ENCODE peak calls at places on chromosomes 11 and 22, in six cellular contexts. One of them, this sample, is unnamed.

GRCh38 chr22:37549704-37550059 is 10.6 kb upstream of the CDC42EP1 start:
- DNase-seq in cardiac muscle cell: peak; percentile 79
- DNase-seq in CD4-positive, alpha-beta T cell: no peak
- DNase-seq in right atrium auricular region: no peak
- DNase-seq in body of pancreas: peak; percentile 86
- DNase-seq in CD4-positive, CD25-positive, alpha-beta regulatory T cell: no peak
- DNase-seq in this sample: peak; percentile 75

GRCh38 chr11:122727101-122727929 is 71.8 kb downstream of the UBASH3B start:
- DNase-seq in cardiac muscle cell: no peak
- DNase-seq in right atrium auricular region: no peak
- DNase-seq in CD4-positive, alpha-beta T cell: no peak
- DNase-seq in CD4-positive, CD25-positive, alpha-beta regulatory T cell: peak; percentile 82
- DNase-seq in body of pancreas: no peak
- DNase-seq in this sample: no peak

GRCh38 chr11:2832718-2833020 is 52.9 kb downstream of the CDKN1C start:
- DNase-seq in body of pancreas: no peak
- DNase-seq in CD4-positive, CD25-positive, alpha-beta regulatory T cell: no peak
- DNase-seq in CD4-positive, alpha-beta T cell: no peak
- DNase-seq in right atrium auricular region: no peak
- DNase-seq in cardiac muscle cell: no peak
- DNase-seq in this sample: no peak

GRCh38 chr22:25746012-25746373 is 4.0 kb downstream of the MYO18B start:
- DNase-seq in body of pancreas: no peak
- DNase-seq in right atrium auricular region: no peak
- DNase-seq in cardiac muscle cell: peak; percentile 42
- DNase-seq in CD4-positive, CD25-positive, alpha-beta regulatory T cell: peak; percentile 59
- DNase-seq in CD4-positive, alpha-beta T cell: no peak
- DNase-seq in this sample: no peak

GRCh38 chr11:117691501-117691900 is 105.5 kb downstream of the DSCAML1 start:
- DNase-seq in body of pancreas: no peak
- DNase-seq in CD4-positive, alpha-beta T cell: no peak
- DNase-seq in cardiac muscle cell: no peak
- DNase-seq in right atrium auricular region: no peak
- DNase-seq in CD4-positive, CD25-positive, alpha-beta regulatory T cell: no peak
- DNase-seq in this sample: no peak

GRCh38 chr11:1561266-1561665 is 10.8 kb downstream of the DUSP8 start:
- DNase-seq in CD4-positive, CD25-positive, alpha-beta regulatory T cell: no peak
- DNase-seq in cardiac muscle cell: no peak
- DNase-seq in right atrium auricular region: no peak
- DNase-seq in CD4-positive, alpha-beta T cell: no peak
- DNase-seq in body of pancreas: no peak
- DNase-seq in this sample: no peak

GRCh38 chr11:34154059-34154875 is 48.8 kb downstream of the NAT10 start:
- DNase-seq in right atrium auricular region: no peak
- DNase-seq in body of pancreas: no peak
- DNase-seq in cardiac muscle cell: no peak
- DNase-seq in CD4-positive, alpha-beta T cell: no peak
- DNase-seq in CD4-positive, CD25-positive, alpha-beta regulatory T cell: no peak
- DNase-seq in this sample: no peak

GRCh38 chr22:31085928-31086327 is 4.8 kb downstream of the SMTN start:
- DNase-seq in CD4-positive, alpha-beta T cell: no peak
- DNase-seq in right atrium auricular region: no peak
- DNase-seq in body of pancreas: no peak
- DNase-seq in CD4-positive, CD25-positive, alpha-beta regulatory T cell: no peak
- DNase-seq in cardiac muscle cell: no peak
- DNase-seq in this sample: no peak

GRCh38 chr22:16774911-16775529 is 50.2 kb downstream of the XKR3 start:
- DNase-seq in CD4-positive, CD25-positive, alpha-beta regulatory T cell: no peak
- DNase-seq in cardiac muscle cell: no peak
- DNase-seq in body of pancreas: no peak
- DNase-seq in right atrium auricular region: no peak
- DNase-seq in CD4-positive, alpha-beta T cell: no peak
- DNase-seq in this sample: no peak

GRCh38 chr11:69115586-69116560 is 39.9 kb upstream of the SMIM38 start:
- DNase-seq in right atrium auricular region: no peak
- DNase-seq in cardiac muscle cell: peak; percentile 57
- DNase-seq in CD4-positive, CD25-positive, alpha-beta regulatory T cell: no peak
- DNase-seq in CD4-positive, alpha-beta T cell: no peak
- DNase-seq in body of pancreas: peak; percentile 73
- DNase-seq in this sample: no peak

GRCh38 chr11:68297812-68298658 is 14.4 kb upstream of the LRP5 start:
- DNase-seq in CD4-positive, CD25-positive, alpha-beta regulatory T cell: peak; percentile 66
- DNase-seq in body of pancreas: peak; percentile 83
- DNase-seq in CD4-positive, alpha-beta T cell: peak; percentile 64
- DNase-seq in cardiac muscle cell: peak; percentile 77
- DNase-seq in right atrium auricular region: peak; percentile 85
- DNase-seq in this sample: peak; percentile 66

GRCh38 chr22:19892249-19892879 is 37.7 kb upstream of the GNB1L start:
- DNase-seq in right atrium auricular region: no peak
- DNase-seq in body of pancreas: no peak
- DNase-seq in CD4-positive, CD25-positive, alpha-beta regulatory T cell: peak; percentile 86
- DNase-seq in cardiac muscle cell: peak; percentile 63
- DNase-seq in CD4-positive, alpha-beta T cell: peak; percentile 58
- DNase-seq in this sample: no peak

GRCh38 chr22:39251762-39252460 is 7.1 kb upstream of the PDGFB start:
- DNase-seq in body of pancreas: peak; percentile 33
- DNase-seq in CD4-positive, alpha-beta T cell: no peak
- DNase-seq in right atrium auricular region: no peak
- DNase-seq in cardiac muscle cell: no peak
- DNase-seq in CD4-positive, CD25-positive, alpha-beta regulatory T cell: no peak
- DNase-seq in this sample: no peak

GRCh38 chr22:49701380-49702067 is 126.1 kb downstream of the BRD1 start:
- DNase-seq in CD4-positive, CD25-positive, alpha-beta regulatory T cell: peak; percentile 17
- DNase-seq in right atrium auricular region: no peak
- DNase-seq in CD4-positive, alpha-beta T cell: no peak
- DNase-seq in cardiac muscle cell: no peak
- DNase-seq in body of pancreas: no peak
- DNase-seq in this sample: no peak

GRCh38 chr22:39994046-39994565 is 648 bp upstream of the FAM83F start:
- DNase-seq in body of pancreas: no peak
- DNase-seq in CD4-positive, alpha-beta T cell: peak; percentile 37
- DNase-seq in cardiac muscle cell: no peak
- DNase-seq in CD4-positive, CD25-positive, alpha-beta regulatory T cell: peak; percentile 63
- DNase-seq in right atrium auricular region: no peak
- DNase-seq in this sample: no peak

GRCh38 chr11:125494987-125495725 is 909 bp downstream of the FEZ1 start:
- DNase-seq in CD4-positive, CD25-positive, alpha-beta regulatory T cell: no peak
- DNase-seq in body of pancreas: peak; percentile 17
- DNase-seq in right atrium auricular region: no peak
- DNase-seq in cardiac muscle cell: peak; percentile 50
- DNase-seq in CD4-positive, alpha-beta T cell: no peak
- DNase-seq in this sample: no peak

GRCh38 chr22:17678817-17679385 is 40.3 kb downstream of the BCL2L13 start:
- DNase-seq in cardiac muscle cell: no peak
- DNase-seq in body of pancreas: no peak
- DNase-seq in CD4-positive, CD25-positive, alpha-beta regulatory T cell: no peak
- DNase-seq in right atrium auricular region: no peak
- DNase-seq in CD4-positive, alpha-beta T cell: no peak
- DNase-seq in this sample: no peak

GRCh38 chr11:78374917-78375316 is 42.7 kb downstream of the GAB2 start:
- DNase-seq in CD4-positive, CD25-positive, alpha-beta regulatory T cell: no peak
- DNase-seq in right atrium auricular region: no peak
- DNase-seq in body of pancreas: no peak
- DNase-seq in cardiac muscle cell: no peak
- DNase-seq in CD4-positive, alpha-beta T cell: no peak
- DNase-seq in this sample: no peak

GRCh38 chr11:78371221-78371899 is 46.3 kb downstream of the GAB2 start:
- DNase-seq in cardiac muscle cell: no peak
- DNase-seq in CD4-positive, CD25-positive, alpha-beta regulatory T cell: no peak
- DNase-seq in body of pancreas: no peak
- DNase-seq in right atrium auricular region: no peak
- DNase-seq in CD4-positive, alpha-beta T cell: no peak
- DNase-seq in this sample: no peak

GRCh38 chr11:78370406-78371172 is 47.0 kb downstream of the GAB2 start:
- DNase-seq in body of pancreas: no peak
- DNase-seq in CD4-positive, CD25-positive, alpha-beta regulatory T cell: no peak
- DNase-seq in cardiac muscle cell: peak; percentile 27
- DNase-seq in CD4-positive, alpha-beta T cell: no peak
- DNase-seq in right atrium auricular region: peak; percentile 76
- DNase-seq in this sample: no peak

GRCh38 chr11:78373689-78374088 is 43.9 kb downstream of the GAB2 start:
- DNase-seq in CD4-positive, CD25-positive, alpha-beta regulatory T cell: no peak
- DNase-seq in right atrium auricular region: no peak
- DNase-seq in body of pancreas: no peak
- DNase-seq in cardiac muscle cell: no peak
- DNase-seq in CD4-positive, alpha-beta T cell: no peak
- DNase-seq in this sample: no peak

DNA sequence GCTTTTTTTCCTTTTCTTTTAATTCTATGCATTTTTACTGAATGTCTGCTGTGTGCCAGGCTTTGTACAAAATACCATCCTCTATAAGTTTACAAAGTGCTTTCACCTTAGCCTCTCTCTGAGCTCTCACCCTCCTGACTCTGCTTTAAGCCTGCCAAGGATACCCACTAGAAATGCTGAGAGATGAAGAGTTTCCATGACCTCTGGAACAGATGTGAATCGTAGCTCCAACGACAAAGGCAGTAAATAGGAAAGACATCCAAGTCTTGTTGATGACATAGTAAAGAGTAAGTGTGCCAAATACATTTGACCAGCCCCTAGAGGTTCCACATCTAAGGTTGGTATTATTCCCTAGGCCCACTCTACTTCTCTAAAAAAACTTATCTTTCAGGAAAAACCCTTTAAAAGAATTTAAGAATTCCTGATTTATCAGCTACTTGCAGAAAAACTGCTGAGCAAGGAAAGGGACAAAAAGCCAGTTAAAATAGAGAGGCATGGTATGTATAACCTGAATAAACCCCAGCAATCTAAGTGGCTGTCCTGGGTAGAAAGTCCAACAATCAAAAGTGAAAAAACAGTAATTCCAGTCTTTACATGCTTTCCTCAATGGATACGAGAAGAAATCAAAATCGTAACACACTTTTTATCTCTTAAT is 45.4 kb downstream of the GAB2 start:
- DNase-seq in CD4-positive, CD25-positive, alpha-beta regulatory T cell: no peak
- DNase-seq in CD4-positive, alpha-beta T cell: no peak
- DNase-seq in cardiac muscle cell: no peak
- DNase-seq in right atrium auricular region: no peak
- DNase-seq in body of pancreas: no peak
- DNase-seq in this sample: no peak
- H3K27ac ChIP-seq in CD4-positive, CD25-positive, alpha-beta regulatory T cell: no peak overlapping the region
- H3K27ac ChIP-seq in CD4-positive, alpha-beta T cell: no peak overlapping the region
- H3K27ac ChIP-seq in cardiac muscle cell: no peak overlapping the region
- H3K27ac ChIP-seq in right atrium auricular region: peak overlapping the region; percentile 42
- H3K27ac ChIP-seq in body of pancreas: no peak overlapping the region
- H3K27ac ChIP-seq in this sample: peak overlapping the region; percentile 28

DNA sequence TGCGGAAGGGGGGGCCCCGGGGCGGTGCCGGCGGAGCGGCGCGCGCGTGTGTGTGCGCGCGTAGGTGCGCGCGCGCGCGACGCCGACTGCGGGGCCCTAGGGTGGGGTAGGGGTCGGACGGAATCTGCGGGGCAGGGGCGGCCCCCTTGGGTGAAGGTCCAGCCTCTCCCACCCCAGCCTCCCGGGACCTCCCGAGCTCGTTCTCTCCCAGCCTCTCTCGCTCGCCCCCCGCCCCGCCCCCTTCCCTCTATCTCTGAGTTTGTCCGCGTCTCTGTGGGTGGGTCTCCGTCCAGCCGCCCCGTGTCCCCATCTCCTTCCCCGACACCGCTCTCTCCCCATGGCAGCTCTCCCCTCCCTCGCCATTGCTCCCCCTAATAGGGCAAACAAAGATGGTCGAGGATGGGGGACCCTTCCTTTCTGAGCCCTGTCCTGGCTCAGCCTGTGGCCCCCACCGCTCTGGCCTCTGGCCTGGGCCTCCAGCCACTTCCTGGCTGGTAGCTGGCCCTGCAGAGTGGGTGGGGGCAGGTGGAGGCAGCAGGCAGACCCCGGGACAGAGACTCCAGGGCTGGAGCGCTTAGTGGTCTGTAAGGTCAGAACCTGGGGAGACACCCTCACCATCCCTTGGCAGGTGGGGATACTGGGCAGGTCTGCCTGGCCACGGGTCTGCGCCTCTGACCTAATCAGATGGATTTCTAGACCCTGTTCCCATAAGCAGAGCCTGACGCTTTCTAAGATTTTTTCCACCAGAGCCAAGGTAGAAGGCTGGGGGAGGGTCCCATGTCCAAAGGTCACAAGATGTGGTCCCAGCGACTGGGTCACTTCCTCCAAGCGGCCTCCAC is 32.9 kb upstream of the PRR5 start:
- DNase-seq in CD4-positive, alpha-beta T cell: no peak
- DNase-seq in CD4-positive, CD25-positive, alpha-beta regulatory T cell: no peak
- DNase-seq in right atrium auricular region: no peak
- DNase-seq in body of pancreas: no peak
- DNase-seq in cardiac muscle cell: no peak
- DNase-seq in this sample: no peak
- H3K27ac ChIP-seq in CD4-positive, alpha-beta T cell: no peak overlapping the region
- H3K27ac ChIP-seq in CD4-positive, CD25-positive, alpha-beta regulatory T cell: no peak overlapping the region
- H3K27ac ChIP-seq in right atrium auricular region: peak overlapping the region; percentile 47
- H3K27ac ChIP-seq in body of pancreas: no peak overlapping the region
- H3K27ac ChIP-seq in cardiac muscle cell: no peak overlapping the region
- H3K27ac ChIP-seq in this sample: no peak overlapping the region

GRCh38 chr11:46452918-46453517 is 61.4 kb upstream of the CHRM4 start:
- DNase-seq in right atrium auricular region: no peak
- DNase-seq in CD4-positive, CD25-positive, alpha-beta regulatory T cell: no peak
- DNase-seq in CD4-positive, alpha-beta T cell: no peak
- DNase-seq in cardiac muscle cell: no peak
- DNase-seq in body of pancreas: no peak
- DNase-seq in this sample: no peak

GRCh38 chr11:46447544-46447943 is 56.0 kb upstream of the CHRM4 start:
- DNase-seq in CD4-positive, alpha-beta T cell: no peak
- DNase-seq in CD4-positive, CD25-positive, alpha-beta regulatory T cell: no peak
- DNase-seq in right atrium auricular region: no peak
- DNase-seq in cardiac muscle cell: no peak
- DNase-seq in body of pancreas: no peak
- DNase-seq in this sample: no peak

GRCh38 chr11:46455816-46456215 is 64.2 kb upstream of the CHRM4 start:
- DNase-seq in body of pancreas: no peak
- DNase-seq in right atrium auricular region: no peak
- DNase-seq in cardiac muscle cell: no peak
- DNase-seq in CD4-positive, CD25-positive, alpha-beta regulatory T cell: no peak
- DNase-seq in CD4-positive, alpha-beta T cell: no peak
- DNase-seq in this sample: no peak

GRCh38 chr11:46450846-46451470 is 59.4 kb upstream of the CHRM4 start:
- DNase-seq in body of pancreas: no peak
- DNase-seq in CD4-positive, CD25-positive, alpha-beta regulatory T cell: no peak
- DNase-seq in right atrium auricular region: no peak
- DNase-seq in CD4-positive, alpha-beta T cell: no peak
- DNase-seq in cardiac muscle cell: peak; percentile 56
- DNase-seq in this sample: no peak

GRCh38 chr11:46451759-46452158 is 60.2 kb upstream of the CHRM4 start:
- DNase-seq in body of pancreas: no peak
- DNase-seq in CD4-positive, alpha-beta T cell: no peak
- DNase-seq in cardiac muscle cell: no peak
- DNase-seq in CD4-positive, CD25-positive, alpha-beta regulatory T cell: no peak
- DNase-seq in right atrium auricular region: no peak
- DNase-seq in this sample: no peak
- H3K27ac ChIP-seq in body of pancreas: no peak overlapping the region
- H3K27ac ChIP-seq in CD4-positive, alpha-beta T cell: no peak overlapping the region
- H3K27ac ChIP-seq in cardiac muscle cell: no peak overlapping the region
- H3K27ac ChIP-seq in CD4-positive, CD25-positive, alpha-beta regulatory T cell: no peak overlapping the region
- H3K27ac ChIP-seq in right atrium auricular region: no peak overlapping the region
- H3K27ac ChIP-seq in this sample: no peak overlapping the region

DNA sequence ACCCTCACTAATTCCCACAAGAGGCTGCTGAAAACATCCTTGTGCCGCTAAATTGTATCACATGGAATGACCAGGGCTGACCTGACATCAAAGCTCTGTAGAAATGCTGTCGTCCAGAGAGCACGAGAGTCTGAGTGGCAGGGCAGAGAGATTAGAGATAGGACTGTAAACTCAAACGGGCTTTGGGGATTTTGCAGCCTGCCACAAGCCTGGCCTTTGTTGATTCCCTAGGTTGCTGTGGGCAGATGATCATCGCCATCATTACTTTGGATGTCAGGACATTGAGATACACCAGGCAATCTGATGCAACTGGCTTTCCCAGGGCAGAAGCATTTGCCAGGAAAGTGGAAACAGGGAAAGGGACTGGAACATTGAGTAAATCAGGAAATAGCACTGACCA is 131.6 kb downstream of the ETS1 start:
- DNase-seq in body of pancreas: no peak
- DNase-seq in cardiac muscle cell: peak; percentile 57
- DNase-seq in right atrium auricular region: no peak
- DNase-seq in CD4-positive, alpha-beta T cell: no peak
- DNase-seq in CD4-positive, CD25-positive, alpha-beta regulatory T cell: peak; percentile 30
- DNase-seq in this sample: no peak
- H3K27ac ChIP-seq in body of pancreas: no peak overlapping the region
- H3K27ac ChIP-seq in cardiac muscle cell: peak overlapping the region; percentile 5
- H3K27ac ChIP-seq in right atrium auricular region: no peak overlapping the region
- H3K27ac ChIP-seq in CD4-positive, alpha-beta T cell: peak overlapping the region; percentile 8
- H3K27ac ChIP-seq in CD4-positive, CD25-positive, alpha-beta regulatory T cell: peak overlapping the region; percentile 43
- H3K27ac ChIP-seq in this sample: no peak overlapping the region

This sample was measured in substantia nigra.